ENCODE peak calls at places on chromosomes 13 and 19, in ten cellular contexts. F, H, B, W, U, J, Y, T, S and G are unnamed samples.

GRCh38 chr13:111577429-111577828 is 257.0 kb downstream of the TEX29 start:
- DNase-seq in F (no peak), H (no peak), B (no peak), W (no peak), U (no peak), J (no peak), Y (no peak), T (no peak), S (no peak), G (no peak)

GRCh38 chr13:114002009-114002544 is 28.2 kb upstream of the C13orf46 start:
- DNase-seq in F (no peak), H (no peak), B (no peak), W (no peak), U (peak), J (no peak), Y (no peak), T (no peak), S (no peak), G (no peak)

GRCh38 chr19:1590641-1591397 is 1.8 kb downstream of the MBD3 start:
- DNase-seq in F (peak), H (peak), B (no peak), W (no peak), U (no peak), J (peak), Y (no peak), T (no peak), S (no peak), G (no peak)

GRCh38 chr13:47277774-47278173 is 380.9 kb upstream of the HTR2A start:
- DNase-seq in F (no peak), H (no peak), B (no peak), W (no peak), U (no peak), J (no peak), Y (no peak), T (no peak), S (no peak), G (no peak)

GRCh38 chr13:29538625-29538976 is 56.9 kb downstream of the SLC7A1 start:
- DNase-seq in F (no peak), H (no peak), B (no peak), W (no peak), U (no peak), J (no peak), Y (no peak), T (no peak), S (no peak), G (no peak)

GRCh38 chr13:105272660-105273631 is 1262.5 kb downstream of the EFNB2 start:
- DNase-seq in F (no peak), H (no peak), B (no peak), W (no peak), U (no peak), J (no peak), Y (no peak), T (no peak), S (no peak), G (peak)

GRCh38 chr13:36431204-36432105 is 840 bp upstream of the CCNA1 start:
- DNase-seq in F (no peak), H (no peak), B (no peak), W (no peak), U (no peak), J (no peak), Y (no peak), T (no peak), S (no peak), G (no peak)

GRCh38 chr19:39971380-39971841 is 446 bp downstream of the PSMC4 start:
- DNase-seq in F (no peak), H (no peak), B (no peak), W (peak), U (no peak), J (no peak), Y (no peak), T (no peak), S (no peak), G (no peak)

GRCh38 chr19:5456130-5456835 is 1.1 kb downstream of the ZNRF4 start:
- DNase-seq in F (no peak), H (no peak), B (no peak), W (no peak), U (no peak), J (no peak), Y (no peak), T (no peak), S (no peak), G (no peak)

GRCh38 chr13:21849323-21849722 is 178.4 kb downstream of the FGF9 start:
- DNase-seq in F (no peak), H (peak), B (peak), W (no peak), U (no peak), J (peak), Y (peak), T (no peak), S (no peak), G (no peak)

GRCh38 chr19:35142531-35143230 is 374 bp upstream of the FXYD7 start:
- DNase-seq in F (peak), H (peak), B (no peak), W (no peak), U (peak), J (peak), Y (no peak), T (no peak), S (no peak), G (peak)

GRCh38 chr13:106630162-106630561 is 62.2 kb upstream of the ARGLU1 start:
- DNase-seq in F (no peak), H (no peak), B (no peak), W (no peak), U (no peak), J (no peak), Y (no peak), T (no peak), S (no peak), G (no peak)

GRCh38 chr13:37216340-37216739 is 110.9 kb upstream of the CSNK1A1L start:
- DNase-seq in F (no peak), H (no peak), B (no peak), W (no peak), U (no peak), J (no peak), Y (no peak), T (no peak), S (no peak), G (no peak)

GRCh38 chr13:113579686-113580085 is 4.9 kb upstream of the TFDP1 start:
- DNase-seq in F (no peak), H (no peak), B (no peak), W (no peak), U (no peak), J (no peak), Y (no peak), T (no peak), S (no peak), G (no peak)

GRCh38 chr19:54017266-54017665 is 25.8 kb downstream of the CACNG6 start:
- DNase-seq in F (no peak), H (no peak), B (no peak), W (no peak), U (no peak), J (no peak), Y (no peak), T (no peak), S (no peak), G (no peak)

GRCh38 chr13:112983428-112984196 is 14.6 kb downstream of the MCF2L start:
- DNase-seq in F (no peak), H (no peak), B (no peak), W (no peak), U (peak), J (no peak), Y (no peak), T (no peak), S (no peak), G (no peak)

GRCh38 chr19:50046649-50047503 is 21.1 kb downstream of the ZNF473 start:
- DNase-seq in F (peak), H (peak), B (no peak), W (peak), U (peak), J (peak), Y (peak), T (no peak), S (no peak), G (peak)

GRCh38 chr13:75798353-75799245 is 162.5 kb downstream of the LMO7 start:
- DNase-seq in F (no peak), H (no peak), B (no peak), W (no peak), U (no peak), J (no peak), Y (peak), T (peak), S (no peak), G (no peak)

GRCh38 chr13:89726690-89727435 is 1620.6 kb upstream of the MIR17HG start:
- DNase-seq in F (no peak), H (no peak), B (no peak), W (no peak), U (no peak), J (no peak), Y (no peak), T (no peak), S (no peak), G (no peak)

GRCh38 chr19:23665651-23666410 is 21.2 kb downstream of the ZNF675 start:
- DNase-seq in F (no peak), H (no peak), B (no peak), W (no peak), U (no peak), J (no peak), Y (no peak), T (no peak), S (no peak), G (no peak)

GRCh38 chr19:34145741-34146202 is 26.5 kb upstream of the LSM14A start:
- DNase-seq in F (peak), H (peak), B (no peak), W (no peak), U (no peak), J (peak), Y (peak), T (peak), S (no peak), G (peak)

GRCh38 chr19:6041991-6042421 is 64.1 kb upstream of the RANBP3 start:
- DNase-seq in F (no peak), H (no peak), B (no peak), W (no peak), U (no peak), J (no peak), Y (no peak), T (no peak), S (no peak), G (no peak)

GRCh38 chr19:34253711-34254551 is 423 bp upstream of the GARRE1 start:
- DNase-seq in F (peak), H (peak), B (peak), W (peak), U (peak), J (peak), Y (no peak), T (no peak), S (no peak), G (peak)

GRCh38 chr19:12778020-12778904 is 2.9 kb upstream of the HOOK2 start:
- DNase-seq in F (peak), H (peak), B (peak), W (no peak), U (peak), J (peak), Y (no peak), T (no peak), S (no peak), G (no peak)

GRCh38 chr19:34356875-34357274 is 8.1 kb upstream of the GPI start:
- DNase-seq in F (no peak), H (no peak), B (no peak), W (no peak), U (no peak), J (no peak), Y (no peak), T (no peak), S (no peak), G (no peak)

GRCh38 chr19:10744848-10745293 is 27.0 kb downstream of the DNM2 start:
- DNase-seq in F (no peak), H (no peak), B (peak), W (no peak), U (peak), J (no peak), Y (no peak), T (no peak), S (no peak), G (no peak)

GRCh38 chr19:52946322-52947310 is 16.1 kb downstream of the ZNF816 start:
- DNase-seq in F (no peak), H (no peak), B (no peak), W (no peak), U (no peak), J (no peak), Y (no peak), T (no peak), S (no peak), G (no peak)

GRCh38 chr13:93861818-93862217 is 617.7 kb downstream of the DCT start:
- DNase-seq in F (no peak), H (no peak), B (no peak), W (no peak), U (no peak), J (no peak), Y (no peak), T (peak), S (no peak), G (no peak)

GRCh38 chr19:30255783-30256509 is 116.2 kb upstream of the ZNF536 start:
- DNase-seq in F (no peak), H (no peak), B (no peak), W (no peak), U (no peak), J (no peak), Y (no peak), T (no peak), S (no peak), G (no peak)

GRCh38 chr19:35755550-35756371 is 1.1 kb downstream of the HSPB6 start:
- DNase-seq in F (peak), H (peak), B (peak), W (no peak), U (peak), J (peak), Y (no peak), T (no peak), S (no peak), G (no peak)

GRCh38 chr13:113857531-113858195 is 6.2 kb downstream of the GAS6 start:
- DNase-seq in F (peak), H (no peak), B (no peak), W (no peak), U (no peak), J (no peak), Y (no peak), T (no peak), S (no peak), G (no peak)

GRCh38 chr13:86109107-86109506 is 309.9 kb upstream of the SLITRK6 start:
- DNase-seq in F (no peak), H (no peak), B (no peak), W (no peak), U (no peak), J (no peak), Y (no peak), T (no peak), S (no peak), G (no peak)

GRCh38 chr13:94318418-94318817 is 161.1 kb downstream of the DCT start:
- DNase-seq in F (no peak), H (no peak), B (no peak), W (no peak), U (no peak), J (no peak), Y (no peak), T (no peak), S (no peak), G (no peak)

GRCh38 chr19:3855321-3855720 is 13.5 kb downstream of the ZFR2 start:
- DNase-seq in F (no peak), H (no peak), B (no peak), W (no peak), U (peak), J (no peak), Y (no peak), T (no peak), S (no peak), G (no peak)